ENCODE peak calls at places on chromosomes 3 and 15, in six cellular contexts. Z is GM12891, C is H1, E is K562, K is GM12878, Q is HepG2. D is an unnamed sample.

GRCh38 chr3:162441716-162442115 is 945.1 kb downstream of the OTOL1 start:
- DNase-seq in C (no peak), E (no peak), Z (no peak), Q (no peak), K (no peak), D (no peak)

GRCh38 chr15:60905587-60905986 is 323.5 kb downstream of the RORA start:
- DNase-seq in C (no peak), Z (no peak), E (no peak), K (no peak), Q (no peak), D (no peak)

GRCh38 chr3:128054363-128054762 is 2.1 kb downstream of the SEC61A1 start:
- DNase-seq in K (no peak), E (no peak), Z (no peak), Q (no peak), C (no peak), D (no peak)

GRCh38 chr15:71678191-71678590 is 132.2 kb upstream of the NR2E3 start:
- DNase-seq in E (no peak), C (no peak), K (no peak), Q (no peak), Z (no peak), D (no peak)

GRCh38 chr3:14397531-14397930 is 4.9 kb upstream of the SLC6A6 start:
- DNase-seq in Q (no peak), Z (no peak), C (no peak), K (no peak), E (no peak), D (no peak)

GRCh38 chr15:94019062-94019461 is 212.3 kb upstream of the MCTP2 start:
- DNase-seq in E (no peak), K (no peak), Q (no peak), Z (no peak), C (no peak), D (no peak)

GRCh38 chr3:193780810-193781472 is 187.9 kb downstream of the OPA1 start:
- DNase-seq in Q (peak), K (no peak), C (peak), Z (peak), E (peak), D (peak)

GRCh38 chr3:79278681-79279080 is 489.1 kb downstream of the ROBO1 start:
- DNase-seq in E (no peak), Q (no peak), K (no peak), Z (no peak), C (no peak), D (no peak)

GRCh38 chr3:5136619-5137429 is 14.7 kb downstream of the ARL8B start:
- DNase-seq in K (no peak), Q (peak), E (no peak), Z (no peak), C (no peak), D (peak)

GRCh38 chr3:30269751-30270445 is 336.5 kb upstream of the TGFBR2 start:
- DNase-seq in K (no peak), Q (no peak), E (no peak), Z (no peak), C (no peak), D (no peak)

GRCh38 chr3:187873843-187874242 is 128.6 kb upstream of the BCL6 start:
- DNase-seq in Q (no peak), E (no peak), Z (no peak), K (no peak), C (no peak), D (no peak)

GRCh38 chr15:96334017-96334704 is 3.7 kb downstream of the NR2F2 start:
- DNase-seq in C (no peak), E (no peak), Z (no peak), K (no peak), Q (no peak), D (no peak)

GRCh38 chr3:108127301-108127988 is 36.6 kb upstream of the CD47 start:
- DNase-seq in C (no peak), Z (no peak), Q (no peak), E (no peak), K (peak), D (no peak)

GRCh38 chr3:39202094-39202493 is 9.7 kb upstream of the XIRP1 start:
- DNase-seq in K (no peak), E (no peak), Q (no peak), Z (no peak), C (no peak), D (no peak)

GRCh38 chr15:80932989-80933388 is 56.6 kb downstream of the MESD start:
- DNase-seq in K (no peak), Z (no peak), C (no peak), E (no peak), Q (no peak), D (no peak)

GRCh38 chr3:190539526-190539925 is 25.6 kb downstream of the IL1RAP start:
- DNase-seq in K (no peak), Q (no peak), E (no peak), C (no peak), Z (no peak), D (no peak)

GRCh38 chr15:44427756-44428724 is 611 bp downstream of the CTDSPL2 start:
- DNase-seq in K (no peak), Z (no peak), C (peak), E (no peak), Q (peak), D (no peak)

DNA sequence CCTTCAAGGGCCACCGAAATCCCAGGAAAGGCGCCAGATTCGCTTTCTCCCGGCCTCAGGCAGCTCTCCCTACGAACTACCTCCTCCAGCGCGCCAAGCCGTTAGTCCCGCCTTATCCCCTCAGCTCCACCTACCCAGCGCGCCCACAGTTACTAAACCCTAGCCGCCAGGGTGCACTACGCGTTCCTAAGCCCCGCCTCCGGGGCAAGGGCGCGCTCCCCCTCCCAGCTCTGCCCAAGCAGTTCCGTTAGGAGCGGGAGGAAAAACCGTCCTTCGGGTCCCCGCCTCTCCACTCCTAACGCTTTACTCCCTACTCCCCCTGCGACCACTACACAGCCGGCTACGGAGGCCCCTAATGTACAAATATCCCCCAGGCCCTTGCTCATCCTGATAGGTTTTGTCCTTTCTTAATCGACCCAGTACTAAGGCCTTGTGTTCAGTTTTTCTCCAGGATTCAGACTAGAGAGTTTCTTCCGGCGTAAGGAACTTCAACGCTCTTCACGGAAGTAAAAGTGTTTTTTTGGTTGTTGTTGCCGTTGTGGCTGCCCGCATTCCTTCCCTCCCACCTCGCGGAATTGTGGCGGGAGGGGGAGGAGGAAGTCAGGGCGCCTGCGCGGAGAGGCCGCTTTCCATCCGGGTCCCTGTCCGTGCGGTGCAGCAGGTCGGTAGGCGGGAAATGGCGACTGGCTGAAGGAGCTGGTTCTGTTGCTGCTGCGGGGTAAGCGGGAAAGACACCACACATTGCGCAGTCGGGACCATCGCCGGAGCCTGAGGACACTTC is at the start of gene CTDSPL2:
- DNase-seq in K (peak), E (peak), Z (peak), Q (peak), C (peak), D (peak)
- TF ChIP-seq POLR2A in K (peak), E (peak), Z (peak), Q (peak), C (peak), D (peak)

GRCh38 chr3:111735912-111736311 is 123.2 kb upstream of the PHLDB2 start:
- DNase-seq in E (no peak), C (no peak), Z (no peak), K (no peak), Q (no peak), D (no peak)

GRCh38 chr3:111737056-111737711 is 121.9 kb upstream of the PHLDB2 start:
- DNase-seq in K (no peak), E (no peak), Q (no peak), Z (no peak), C (no peak), D (no peak)

GRCh38 chr3:111734652-111735051 is 124.4 kb upstream of the PHLDB2 start:
- DNase-seq in Q (no peak), E (no peak), K (no peak), C (no peak), Z (no peak), D (no peak)

GRCh38 chr3:111733856-111734255 is 125.2 kb upstream of the PHLDB2 start:
- DNase-seq in E (no peak), K (no peak), Z (no peak), Q (no peak), C (no peak), D (no peak)

GRCh38 chr3:111735271-111735758 is 123.8 kb upstream of the PHLDB2 start:
- DNase-seq in K (no peak), Q (peak), E (no peak), Z (no peak), C (no peak), D (no peak)
- TF ChIP-seq POLR2AphosphoS5 in K (no peak), Q (no peak), E (no peak), Z (no peak), C (no peak), D (no peak)

GRCh38 chr3:45892161-45892560 is 5.8 kb downstream of the CCR9 start:
- DNase-seq in Z (no peak), C (no peak), Q (no peak), K (no peak), E (no peak), D (no peak)

GRCh38 chr3:45887285-45887684 is 942 bp downstream of the CCR9 start:
- DNase-seq in K (no peak), Z (no peak), E (no peak), C (no peak), Q (no peak), D (no peak)

GRCh38 chr3:45890405-45890804 is 4.1 kb downstream of the CCR9 start:
- DNase-seq in Z (no peak), E (no peak), K (no peak), Q (no peak), C (no peak), D (no peak)

GRCh38 chr3:45887759-45888511 is 1.6 kb downstream of the CCR9 start:
- DNase-seq in Q (no peak), C (no peak), K (no peak), Z (no peak), E (no peak), D (no peak)

GRCh38 chr3:45889278-45889833 is 3.0 kb downstream of the CCR9 start:
- DNase-seq in K (no peak), E (no peak), C (no peak), Q (no peak), Z (no peak), D (no peak)
- TF ChIP-seq TAF1 in K (no peak), E (no peak), C (no peak), Q (no peak), Z (no peak), D (no peak)

GRCh38 chr15:82918162-82918561 is 34.4 kb downstream of the HOMER2 start:
- DNase-seq in Z (no peak), Q (no peak), C (no peak), E (no peak), K (no peak), D (no peak)

GRCh38 chr15:82918607-82919230 is 33.8 kb downstream of the HOMER2 start:
- DNase-seq in E (no peak), K (no peak), C (no peak), Z (no peak), Q (no peak), D (no peak)

GRCh38 chr15:82917252-82917651 is 35.3 kb downstream of the HOMER2 start:
- DNase-seq in Q (no peak), Z (no peak), E (no peak), K (no peak), C (no peak), D (no peak)

GRCh38 chr15:82921242-82921641 is 31.3 kb downstream of the HOMER2 start:
- DNase-seq in C (no peak), K (no peak), Z (no peak), Q (no peak), E (no peak), D (no peak)

GRCh38 chr15:82919231-82919886 is 33.2 kb downstream of the HOMER2 start:
- DNase-seq in Q (peak), K (no peak), E (no peak), C (no peak), Z (no peak), D (no peak)
- TF ChIP-seq POLR2A in Q (no peak), K (no peak), E (no peak), C (no peak), Z (no peak), D (no peak)

D was measured in GM12892.